ENCODE peak calls at places on chromosomes 1 and 21, in five cellular contexts. One of them, this sample, is unnamed.

GRCh38 chr1:150362721-150363425 is 1.1 kb upstream of the RPRD2 start:
- DNase-seq in ascending aorta: no peak
- DNase-seq in heart right ventricle: no peak
- DNase-seq in A549: no peak
- DNase-seq in body of pancreas: no peak
- DNase-seq in this sample: no peak

GRCh38 chr1:214842856-214843255 is 239.7 kb upstream of the KCNK2 start:
- DNase-seq in ascending aorta: no peak
- DNase-seq in heart right ventricle: no peak
- DNase-seq in A549: no peak
- DNase-seq in body of pancreas: no peak
- DNase-seq in this sample: no peak

GRCh38 chr1:162139398-162139685 is 69.9 kb downstream of the NOS1AP start:
- DNase-seq in body of pancreas: no peak
- DNase-seq in ascending aorta: no peak
- DNase-seq in heart right ventricle: no peak
- DNase-seq in A549: no peak
- DNase-seq in this sample: no peak

GRCh38 chr1:85320371-85321131 is 44.1 kb upstream of the BCL10 start:
- DNase-seq in heart right ventricle: no peak
- DNase-seq in body of pancreas: no peak
- DNase-seq in A549: no peak
- DNase-seq in ascending aorta: no peak
- DNase-seq in this sample: no peak

GRCh38 chr1:228099331-228099732 is 3.8 kb downstream of the C1orf35 start:
- DNase-seq in A549: no peak
- DNase-seq in heart right ventricle: no peak
- DNase-seq in ascending aorta: no peak
- DNase-seq in body of pancreas: no peak
- DNase-seq in this sample: no peak

GRCh38 chr1:38266197-38266520 is 219.6 kb upstream of the POU3F1 start:
- DNase-seq in heart right ventricle: no peak
- DNase-seq in ascending aorta: no peak
- DNase-seq in A549: no peak
- DNase-seq in body of pancreas: no peak
- DNase-seq in this sample: no peak

GRCh38 chr21:38957575-38958340 is 152.0 kb downstream of the ETS2 start:
- DNase-seq in body of pancreas: no peak
- DNase-seq in heart right ventricle: no peak
- DNase-seq in A549: no peak
- DNase-seq in ascending aorta: no peak
- DNase-seq in this sample: no peak

GRCh38 chr1:233327938-233328660 is 575 bp downstream of the MAP3K21 start:
- DNase-seq in A549: no peak
- DNase-seq in body of pancreas: peak; percentile 64
- DNase-seq in ascending aorta: no peak
- DNase-seq in heart right ventricle: peak; percentile 19
- DNase-seq in this sample: peak; percentile 51

GRCh38 chr1:7293702-7294630 is 477.1 kb upstream of the VAMP3 start:
- DNase-seq in ascending aorta: no peak
- DNase-seq in body of pancreas: no peak
- DNase-seq in A549: no peak
- DNase-seq in heart right ventricle: no peak
- DNase-seq in this sample: no peak

GRCh38 chr1:153395776-153396175 is 4.9 kb upstream of the S100A8 start:
- DNase-seq in heart right ventricle: no peak
- DNase-seq in body of pancreas: no peak
- DNase-seq in A549: no peak
- DNase-seq in ascending aorta: no peak
- DNase-seq in this sample: no peak

GRCh38 chr1:215267495-215267894 is 185.0 kb downstream of the KCNK2 start:
- DNase-seq in A549: no peak
- DNase-seq in body of pancreas: no peak
- DNase-seq in ascending aorta: no peak
- DNase-seq in heart right ventricle: no peak
- DNase-seq in this sample: no peak

GRCh38 chr1:195934839-195935557 is 673.2 kb downstream of the KCNT2 start:
- DNase-seq in A549: no peak
- DNase-seq in heart right ventricle: no peak
- DNase-seq in ascending aorta: no peak
- DNase-seq in body of pancreas: no peak
- DNase-seq in this sample: no peak

GRCh38 chr1:201719812-201720521 is 109.0 kb upstream of the IPO9 start:
- DNase-seq in ascending aorta: no peak
- DNase-seq in heart right ventricle: peak; percentile 81
- DNase-seq in body of pancreas: peak; percentile 47
- DNase-seq in A549: no peak
- DNase-seq in this sample: no peak

GRCh38 chr1:117555806-117556205 is 50.0 kb upstream of the TENT5C start:
- DNase-seq in body of pancreas: no peak
- DNase-seq in ascending aorta: no peak
- DNase-seq in A549: no peak
- DNase-seq in heart right ventricle: no peak
- DNase-seq in this sample: no peak

GRCh38 chr1:10800778-10801177 is 4.3 kb upstream of the CASZ1 start:
- DNase-seq in A549: no peak
- DNase-seq in heart right ventricle: no peak
- DNase-seq in body of pancreas: no peak
- DNase-seq in ascending aorta: no peak
- DNase-seq in this sample: no peak

GRCh38 chr1:231329483-231329882 is 8.2 kb downstream of the EXOC8 start:
- DNase-seq in ascending aorta: no peak
- DNase-seq in body of pancreas: no peak
- DNase-seq in heart right ventricle: no peak
- DNase-seq in A549: no peak
- DNase-seq in this sample: no peak

GRCh38 chr1:231334079-231334666 is 3.5 kb downstream of the EXOC8 start:
- DNase-seq in ascending aorta: no peak
- DNase-seq in heart right ventricle: no peak
- DNase-seq in body of pancreas: no peak
- DNase-seq in A549: no peak
- DNase-seq in this sample: no peak

GRCh38 chr1:231335663-231336602 is 1.7 kb downstream of the EXOC8 start:
- DNase-seq in heart right ventricle: no peak
- DNase-seq in body of pancreas: no peak
- DNase-seq in A549: no peak
- DNase-seq in ascending aorta: no peak
- DNase-seq in this sample: no peak

GRCh38 chr1:231334952-231335351 is 2.7 kb downstream of the EXOC8 start:
- DNase-seq in body of pancreas: no peak
- DNase-seq in heart right ventricle: no peak
- DNase-seq in ascending aorta: no peak
- DNase-seq in A549: no peak
- DNase-seq in this sample: no peak

GRCh38 chr1:231332761-231333160 is 4.9 kb downstream of the EXOC8 start:
- DNase-seq in A549: no peak
- DNase-seq in ascending aorta: no peak
- DNase-seq in body of pancreas: no peak
- DNase-seq in heart right ventricle: no peak
- DNase-seq in this sample: no peak
- H3K4me3 ChIP-seq in A549: no peak overlapping the region
- H3K4me3 ChIP-seq in ascending aorta: no peak overlapping the region
- H3K4me3 ChIP-seq in body of pancreas: no peak overlapping the region
- H3K4me3 ChIP-seq in heart right ventricle: no peak overlapping the region
- H3K4me3 ChIP-seq in this sample: peak overlapping the region; percentile 88

DNA sequence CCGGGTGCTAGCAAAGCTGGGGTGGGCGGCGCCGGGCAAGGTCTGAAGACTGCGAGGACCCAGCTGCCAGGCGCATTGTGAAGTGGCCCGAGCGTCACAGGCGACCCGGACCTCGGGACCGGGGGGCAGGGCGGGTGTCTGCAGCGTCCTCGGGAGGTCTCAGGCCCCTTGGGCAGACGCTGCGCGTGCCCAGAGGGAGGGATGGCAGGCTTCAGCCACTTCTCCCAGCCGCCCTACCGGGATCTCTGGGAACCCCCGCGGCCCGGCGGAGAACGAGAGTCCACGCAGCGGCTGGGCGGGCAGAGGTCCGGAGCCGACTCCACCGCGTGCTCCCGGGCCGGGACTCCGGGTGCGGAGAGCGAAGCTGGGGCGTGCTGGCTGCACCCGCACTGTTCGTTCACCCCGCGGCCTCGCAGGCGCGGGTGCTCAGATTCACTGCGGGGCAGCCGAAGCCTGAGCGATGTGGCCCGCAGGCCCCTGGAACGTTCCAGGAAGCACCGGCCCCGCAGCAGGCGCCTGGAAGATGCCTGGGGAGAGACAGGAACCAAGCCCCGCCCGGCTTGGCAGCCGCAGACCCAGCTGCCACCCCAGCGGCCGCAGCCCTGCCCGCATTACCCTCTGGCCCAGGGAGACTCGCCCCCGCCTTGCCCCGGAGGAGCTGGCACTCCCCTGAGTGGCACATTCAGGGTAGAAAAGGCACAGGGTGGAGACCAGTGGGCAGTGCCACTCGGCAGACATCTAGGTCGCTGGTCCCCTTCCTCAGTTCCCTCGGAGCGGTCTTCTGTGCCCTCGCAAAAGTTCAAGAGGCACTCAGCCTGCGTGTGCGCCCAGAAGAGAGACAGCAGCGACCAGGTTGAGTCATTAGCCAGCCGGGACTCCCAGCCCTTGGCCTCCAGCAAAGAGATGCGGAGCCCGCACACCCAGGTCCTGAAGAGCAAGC is at the start of gene CCDC185:
- DNase-seq in body of pancreas: peak; percentile 36
- DNase-seq in A549: peak; percentile 25
- DNase-seq in heart right ventricle: no peak
- DNase-seq in ascending aorta: no peak
- DNase-seq in this sample: peak; percentile 40
- H3K4me3 ChIP-seq in body of pancreas: no peak within 1 kb of the TSS
- H3K4me3 ChIP-seq in A549: peak within 1 kb of the TSS; percentile 50
- H3K4me3 ChIP-seq in heart right ventricle: peak within 1 kb of the TSS; percentile 3
- H3K4me3 ChIP-seq in ascending aorta: peak within 1 kb of the TSS; percentile 52
- H3K4me3 ChIP-seq in this sample: peak within 1 kb of the TSS; percentile 45

GRCh38 chr1:62318320-62318755 is 896 bp downstream of the KANK4 start:
- DNase-seq in ascending aorta: no peak
- DNase-seq in body of pancreas: peak; percentile 66
- DNase-seq in heart right ventricle: no peak
- DNase-seq in A549: no peak
- DNase-seq in this sample: peak; percentile 39
- H3K4me3 ChIP-seq in ascending aorta: peak overlapping the region; percentile 51
- H3K4me3 ChIP-seq in body of pancreas: peak overlapping the region; percentile 29
- H3K4me3 ChIP-seq in heart right ventricle: peak overlapping the region; percentile 28
- H3K4me3 ChIP-seq in A549: peak overlapping the region; percentile 55
- H3K4me3 ChIP-seq in this sample: peak overlapping the region; percentile 53

GRCh38 chr1:234963904-234964702 is 164.5 kb downstream of the TOMM20 start:
- DNase-seq in ascending aorta: no peak
- DNase-seq in A549: no peak
- DNase-seq in heart right ventricle: peak; percentile 68
- DNase-seq in body of pancreas: peak; percentile 88
- DNase-seq in this sample: peak; percentile 66

GRCh38 chr1:234960722-234961467 is 167.7 kb downstream of the TOMM20 start:
- DNase-seq in heart right ventricle: no peak
- DNase-seq in ascending aorta: no peak
- DNase-seq in A549: peak; percentile 69
- DNase-seq in body of pancreas: peak; percentile 80
- DNase-seq in this sample: peak; percentile 78

GRCh38 chr1:234961468-234962339 is 166.9 kb downstream of the TOMM20 start:
- DNase-seq in heart right ventricle: no peak
- DNase-seq in A549: no peak
- DNase-seq in body of pancreas: peak; percentile 44
- DNase-seq in ascending aorta: no peak
- DNase-seq in this sample: no peak

GRCh38 chr1:234963180-234963903 is 165.3 kb downstream of the TOMM20 start:
- DNase-seq in ascending aorta: peak; percentile 75
- DNase-seq in heart right ventricle: peak; percentile 76
- DNase-seq in body of pancreas: peak; percentile 77
- DNase-seq in A549: peak; percentile 69
- DNase-seq in this sample: peak; percentile 88

GRCh38 chr1:234962340-234962989 is 166.2 kb downstream of the TOMM20 start:
- DNase-seq in A549: no peak
- DNase-seq in body of pancreas: peak; percentile 40
- DNase-seq in ascending aorta: no peak
- DNase-seq in heart right ventricle: no peak
- DNase-seq in this sample: no peak
- H3K4me3 ChIP-seq in A549: no peak overlapping the region
- H3K4me3 ChIP-seq in body of pancreas: no peak overlapping the region
- H3K4me3 ChIP-seq in ascending aorta: peak overlapping the region; percentile 32
- H3K4me3 ChIP-seq in heart right ventricle: no peak overlapping the region
- H3K4me3 ChIP-seq in this sample: no peak overlapping the region

GRCh38 chr1:9787702-9788101 is 36.1 kb downstream of the CLSTN1 start:
- DNase-seq in A549: no peak
- DNase-seq in ascending aorta: no peak
- DNase-seq in heart right ventricle: no peak
- DNase-seq in body of pancreas: no peak
- DNase-seq in this sample: no peak
- H3K4me3 ChIP-seq in A549: no peak overlapping the region
- H3K4me3 ChIP-seq in ascending aorta: no peak overlapping the region
- H3K4me3 ChIP-seq in heart right ventricle: no peak overlapping the region
- H3K4me3 ChIP-seq in body of pancreas: no peak overlapping the region
- H3K4me3 ChIP-seq in this sample: no peak overlapping the region

DNA sequence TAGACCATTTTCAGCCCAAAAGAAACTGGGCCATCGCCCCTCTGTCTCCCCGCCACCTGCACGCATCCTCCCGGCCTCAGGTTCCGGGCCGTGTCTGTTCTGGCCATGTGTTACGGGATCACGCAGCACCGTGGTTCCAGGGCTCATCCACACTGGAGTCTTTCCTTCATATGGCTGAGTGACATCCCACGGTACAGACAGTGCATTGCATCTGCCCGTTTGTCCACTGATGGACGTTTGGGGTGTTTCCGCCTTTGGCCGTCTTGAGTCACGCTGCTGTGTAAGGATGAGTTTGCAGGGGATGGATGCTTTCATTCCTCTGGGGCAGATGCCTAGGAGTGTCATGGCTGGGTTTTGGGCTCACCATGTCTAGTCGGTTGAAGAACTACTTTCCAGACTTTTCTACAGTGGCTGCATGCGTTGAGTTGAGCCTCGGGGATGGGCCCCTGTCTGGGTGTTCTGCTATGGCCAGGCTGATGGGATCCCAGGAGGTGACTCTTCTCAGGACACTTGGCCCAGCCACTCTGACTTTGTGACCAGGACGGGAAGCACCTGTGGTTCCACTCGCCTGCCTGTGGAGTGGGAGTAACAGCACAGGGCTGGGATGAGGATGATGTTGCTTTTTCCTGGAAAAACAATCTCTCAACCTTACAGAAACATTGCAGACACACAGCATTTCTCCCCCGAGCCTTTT is 16.8 kb downstream of the RRP1 start:
- DNase-seq in body of pancreas: no peak
- DNase-seq in ascending aorta: no peak
- DNase-seq in A549: no peak
- DNase-seq in heart right ventricle: no peak
- DNase-seq in this sample: no peak
- H3K4me3 ChIP-seq in body of pancreas: no peak overlapping the region
- H3K4me3 ChIP-seq in ascending aorta: no peak overlapping the region
- H3K4me3 ChIP-seq in A549: no peak overlapping the region
- H3K4me3 ChIP-seq in heart right ventricle: no peak overlapping the region
- H3K4me3 ChIP-seq in this sample: no peak overlapping the region

GRCh38 chr1:71589005-71589404 is 508.2 kb upstream of the ZRANB2 start:
- DNase-seq in heart right ventricle: no peak
- DNase-seq in A549: no peak
- DNase-seq in body of pancreas: no peak
- DNase-seq in ascending aorta: no peak
- DNase-seq in this sample: no peak

GRCh38 chr1:71587961-71588360 is 507.1 kb upstream of the ZRANB2 start:
- DNase-seq in A549: no peak
- DNase-seq in ascending aorta: no peak
- DNase-seq in body of pancreas: no peak
- DNase-seq in heart right ventricle: no peak
- DNase-seq in this sample: no peak

GRCh38 chr1:71582673-71583072 is 501.8 kb upstream of the ZRANB2 start:
- DNase-seq in heart right ventricle: no peak
- DNase-seq in ascending aorta: no peak
- DNase-seq in body of pancreas: no peak
- DNase-seq in A549: no peak
- DNase-seq in this sample: no peak

GRCh38 chr1:71586030-71586429 is 505.2 kb upstream of the ZRANB2 start:
- DNase-seq in heart right ventricle: no peak
- DNase-seq in ascending aorta: no peak
- DNase-seq in body of pancreas: no peak
- DNase-seq in A549: no peak
- DNase-seq in this sample: no peak
- H3K4me3 ChIP-seq in heart right ventricle: no peak overlapping the region
- H3K4me3 ChIP-seq in ascending aorta: no peak overlapping the region
- H3K4me3 ChIP-seq in body of pancreas: no peak overlapping the region
- H3K4me3 ChIP-seq in A549: no peak overlapping the region
- H3K4me3 ChIP-seq in this sample: no peak overlapping the region

This sample was measured in stomach.